ENCODE peak calls at places on chromosomes 4 and X, in nine cellular contexts. T, B, Q, N, A, Z, V, M and R are unnamed samples. For H3K36me3 and H3K27me3, the result is how much of the 10 kb centered on the place peaks cover.

GRCh38 chrX:9489234-9489633 is 24.4 kb downstream of the TBL1X start:
- DNase-seq in Z (no peak), M (no peak), Q (no peak), A (no peak), N (no peak), T (no peak), B (no peak), V (no peak), R (no peak)

GRCh38 chr4:94909645-94910044 is 151.9 kb downstream of the BMPR1B start:
- DNase-seq in Z (no peak), T (no peak), V (no peak), B (no peak), N (no peak), Q (no peak), A (no peak), M (no peak), R (no peak)

GRCh38 chrX:107747596-107748161 is 27.9 kb downstream of the TSC22D3 start:
- DNase-seq in Q (no peak), B (no peak), T (no peak), Z (no peak), N (no peak), M (no peak), V (peak), A (no peak), R (no peak)

GRCh38 chr4:176810481-176811249 is 17.9 kb upstream of the VEGFC start:
- DNase-seq in Z (no peak), M (no peak), N (no peak), V (no peak), T (no peak), A (no peak), Q (no peak), B (no peak), R (no peak)

GRCh38 chr4:8078109-8078494 is 80.5 kb downstream of the ABLIM2 start:
- DNase-seq in N (no peak), V (no peak), B (no peak), Q (no peak), T (no peak), Z (no peak), A (no peak), M (no peak), R (no peak)

GRCh38 chr4:82905205-82905604 is 4.7 kb downstream of the THAP9 start:
- DNase-seq in Z (no peak), B (no peak), Q (no peak), M (no peak), N (no peak), A (no peak), T (no peak), V (peak), R (no peak)

GRCh38 chr4:168453146-168453545 is 27.1 kb downstream of the DDX60L start:
- DNase-seq in N (no peak), A (no peak), Q (no peak), T (no peak), V (no peak), Z (no peak), B (no peak), M (no peak), R (no peak)

GRCh38 chr4:150072906-150073714 is 5.1 kb upstream of the DCLK2 start:
- DNase-seq in Z (no peak), N (no peak), B (no peak), T (no peak), Q (no peak), M (no peak), A (no peak), V (no peak), R (no peak)

GRCh38 chr4:1192493-1193205 is 20.3 kb upstream of the SPON2 start:
- DNase-seq in N (peak), A (peak), V (no peak), M (peak), B (peak), Z (no peak), Q (peak), T (no peak), R (peak)

GRCh38 chrX:123797543-123798447 is 62.1 kb upstream of the XIAP start:
- DNase-seq in B (no peak), V (peak), T (no peak), M (no peak), Q (no peak), A (no peak), Z (no peak), N (no peak), R (no peak)

GRCh38 chr4:25441519-25442117 is 64.6 kb downstream of the ANAPC4 start:
- DNase-seq in B (no peak), Z (peak), V (peak), Q (peak), T (peak), M (no peak), A (peak), N (peak), R (no peak)

GRCh38 chr4:182212211-182212761 is 30.9 kb upstream of the TENM3 start:
- DNase-seq in Z (no peak), M (no peak), V (no peak), B (no peak), Q (peak), N (no peak), T (no peak), A (no peak), R (no peak)

GRCh38 chr4:6268650-6269399 is 825 bp upstream of the WFS1 start:
- DNase-seq in N (no peak), T (no peak), Q (no peak), A (no peak), V (no peak), B (no peak), M (no peak), Z (no peak), R (no peak)

GRCh38 chrX:37677765-37678164 is 7.8 kb upstream of the XK start:
- DNase-seq in V (no peak), N (no peak), Q (no peak), M (no peak), Z (no peak), A (no peak), B (no peak), T (no peak), R (no peak)

DNA sequence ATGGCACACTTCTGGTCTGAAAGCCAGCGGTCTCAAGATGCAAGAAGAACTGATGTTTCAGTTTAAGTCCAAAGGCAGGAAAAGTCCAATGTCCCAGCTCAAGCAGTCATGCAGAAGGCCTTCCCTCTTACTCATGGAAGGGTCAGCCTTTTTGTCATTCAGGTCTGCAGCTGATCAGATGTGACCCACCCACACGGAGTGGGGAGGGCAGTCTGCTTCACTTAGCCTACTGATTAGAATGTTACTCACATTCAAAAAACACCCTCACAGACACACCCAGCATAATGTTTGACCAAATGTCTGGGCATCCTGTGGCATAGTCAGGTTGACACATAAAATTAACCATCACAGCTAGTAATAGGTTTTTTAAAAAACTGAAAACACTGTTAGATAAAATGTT is 6.6 kb downstream of the HCCS start:
- DNase-seq in B (no peak), Z (no peak), M (no peak), V (no peak), N (no peak), A (no peak), Q (no peak), T (no peak), R (no peak)
- H3K36me3 ChIP-seq in B (under half), Z (under half), M (under half), V (half or more), N (under half), A (under half), Q (half or more), T (under half), R (under half)

DNA sequence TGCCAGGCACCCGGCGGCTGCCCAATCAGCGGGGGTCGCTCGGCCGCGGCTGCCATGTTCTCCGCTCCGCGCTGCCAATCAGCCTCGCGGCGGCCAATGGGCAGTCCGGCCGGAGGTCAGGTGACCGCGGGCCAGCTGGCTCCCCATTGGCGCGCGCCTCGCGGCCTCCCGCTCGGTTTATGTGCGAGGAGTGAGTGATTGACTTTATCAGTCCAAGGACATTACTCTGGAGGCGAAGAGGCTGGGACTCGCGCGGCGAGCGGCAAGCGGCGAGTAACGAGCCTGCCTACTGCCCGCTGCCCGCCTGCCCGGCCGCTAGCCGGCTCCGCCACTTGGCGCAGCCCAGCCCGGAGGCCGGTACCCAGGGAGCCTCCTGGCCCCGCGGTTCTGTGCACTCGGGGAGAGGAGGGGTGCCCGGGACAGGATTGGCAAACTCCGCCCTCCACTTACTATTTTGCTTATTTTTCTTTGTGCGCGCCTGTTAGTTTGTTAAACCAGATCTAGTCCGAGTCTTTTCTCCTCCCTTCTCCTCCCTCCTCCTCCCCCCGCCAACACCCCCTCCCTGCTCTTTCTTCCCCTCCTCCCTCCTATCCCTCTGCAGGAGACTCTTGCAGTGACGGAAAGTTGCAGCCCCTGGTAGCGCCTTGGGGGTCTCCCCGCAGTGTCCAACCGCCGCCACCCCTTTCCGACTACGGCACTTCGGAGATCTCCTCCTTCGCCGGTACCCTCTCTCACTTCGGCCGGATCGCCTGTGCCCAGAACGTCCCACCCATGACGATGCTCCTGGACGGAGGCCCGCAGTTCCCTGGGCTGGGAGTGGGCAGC is at the start of gene ZIC3:
- DNase-seq in T (no peak), Q (peak), V (peak), N (peak), Z (peak), M (peak), A (peak), B (no peak), R (no peak)
- H3K27me3 ChIP-seq in T (under half), Q (half or more), V (half or more), N (under half), Z (under half), M (under half), A (half or more), B (under half), R (under half)

DNA sequence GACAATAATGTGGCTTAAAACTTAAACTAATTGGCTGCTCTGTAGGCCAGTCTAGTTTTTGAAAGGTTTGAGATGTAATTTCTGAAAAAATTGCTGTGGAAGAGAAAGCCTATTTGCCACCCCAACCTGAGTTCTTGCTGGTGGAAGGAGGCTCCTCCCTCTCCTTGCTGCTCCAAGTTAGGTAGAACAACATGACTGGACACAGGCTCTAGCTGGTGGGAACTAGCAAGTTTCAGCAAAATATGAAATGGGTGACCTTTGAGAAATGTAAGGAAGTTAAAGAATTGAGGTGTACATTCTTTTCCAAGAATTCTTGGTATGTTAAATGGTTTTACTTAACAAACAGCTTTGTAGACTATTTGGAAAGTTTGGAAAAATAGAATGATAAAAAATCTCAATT is 8.0 kb downstream of the RPL34 start:
- DNase-seq in B (no peak), Q (no peak), A (no peak), M (no peak), N (no peak), Z (no peak), V (no peak), T (no peak), R (no peak)
- H3K36me3 ChIP-seq in B (under half), Q (half or more), A (half or more), M (under half), N (under half), Z (half or more), V (under half), T (half or more), R (under half)

GRCh38 chr4:3021127-3021526 is 53.2 kb downstream of the HTT-AS start:
- DNase-seq in B (no peak), T (no peak), Z (no peak), V (no peak), Q (no peak), A (no peak), M (no peak), N (no peak), R (no peak)
- H3K27me3 ChIP-seq in B (under half), T (under half), Z (under half), V (under half), Q (under half), A (under half), M (under half), N (under half), R (under half)

GRCh38 chr4:38695844-38696243 is 31.8 kb downstream of the KLF3 start:
- DNase-seq in V (no peak), Z (no peak), Q (no peak), B (no peak), M (no peak), N (no peak), A (no peak), T (no peak), R (no peak)

GRCh38 chr4:38694330-38694729 is 30.3 kb downstream of the KLF3 start:
- DNase-seq in Z (no peak), A (no peak), Q (no peak), V (no peak), M (no peak), N (no peak), T (no peak), B (no peak), R (no peak)

GRCh38 chr4:38692421-38692820 is 28.4 kb downstream of the KLF3 start:
- DNase-seq in A (no peak), Z (no peak), B (no peak), Q (no peak), N (no peak), M (no peak), V (no peak), T (no peak), R (no peak)

GRCh38 chr4:38691251-38692008 is 27.4 kb downstream of the KLF3 start:
- DNase-seq in Z (peak), V (no peak), A (no peak), M (no peak), N (no peak), T (no peak), B (no peak), Q (no peak), R (no peak)

DNA sequence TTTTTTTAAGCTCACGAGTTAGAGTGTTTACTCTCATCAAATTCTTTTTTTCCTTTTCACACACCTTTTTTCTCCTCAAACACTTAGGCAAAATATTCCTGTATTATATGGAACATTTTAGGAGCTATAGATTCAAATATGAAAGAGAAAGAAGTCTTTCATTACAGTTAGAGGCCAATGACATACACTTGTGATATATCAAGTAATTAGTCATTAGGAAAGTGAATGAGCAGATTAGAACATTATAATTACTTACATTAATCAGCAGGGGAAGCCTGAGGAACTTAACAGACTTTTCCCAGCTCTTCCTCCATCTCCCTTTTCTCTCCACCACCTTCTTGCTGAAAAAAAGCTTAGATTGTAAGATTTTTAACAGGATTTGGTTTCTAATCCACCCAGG is 29.5 kb downstream of the KLF3 start:
- DNase-seq in Q (no peak), B (no peak), M (no peak), N (no peak), T (no peak), A (no peak), Z (no peak), V (no peak), R (no peak)
- H3K36me3 ChIP-seq in Q (half or more), B (under half), M (under half), N (under half), T (half or more), A (half or more), Z (half or more), V (half or more), R (half or more)

DNA sequence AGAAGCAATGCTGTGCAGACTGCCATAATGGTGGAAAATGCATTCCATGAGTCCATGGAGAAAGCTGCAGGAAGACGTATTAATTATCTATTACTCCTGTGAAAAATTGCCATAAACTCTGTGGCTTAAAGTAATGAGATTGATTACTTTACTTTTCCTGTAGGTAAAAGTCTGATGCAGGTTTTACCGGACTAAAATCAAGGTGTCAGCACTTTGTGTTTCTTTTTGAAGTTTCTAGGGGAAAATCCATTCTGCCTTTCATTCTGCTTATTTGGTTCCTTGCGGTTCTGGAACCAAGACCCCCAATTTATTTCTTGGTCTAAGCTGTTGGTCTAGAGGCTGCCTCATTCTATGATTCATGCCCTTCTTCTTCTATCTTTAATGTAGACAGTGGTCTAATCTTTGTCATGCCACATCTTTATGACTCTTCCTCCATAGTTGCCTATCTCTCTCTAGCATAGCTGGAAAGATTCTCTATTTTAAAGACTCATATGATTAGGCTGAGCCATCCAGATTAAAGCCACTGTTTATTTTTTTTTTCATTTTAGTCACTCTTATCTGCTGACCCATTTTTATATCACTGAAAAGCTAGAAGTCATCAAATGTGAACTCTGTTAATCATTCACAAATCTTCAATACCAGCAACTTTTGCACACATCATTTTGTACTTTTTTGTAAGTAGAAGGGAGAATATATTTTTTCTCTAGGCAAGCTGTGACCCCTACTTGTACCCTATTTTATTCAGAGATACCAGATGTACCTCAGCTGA is 2056.4 kb downstream of the PCDH7 start:
- DNase-seq in Q (no peak), A (no peak), Z (no peak), N (no peak), B (no peak), M (no peak), V (no peak), T (no peak), R (no peak)
- H3K27me3 ChIP-seq in Q (under half), A (under half), Z (under half), N (under half), B (under half), M (under half), V (under half), T (under half), R (under half)

GRCh38 chr4:2893772-2894171 is 50.1 kb downstream of the ADD1 start:
- DNase-seq in N (no peak), T (no peak), M (no peak), B (no peak), V (no peak), Z (no peak), Q (no peak), A (no peak), R (no peak)
- H3K36me3 ChIP-seq in N (under half), T (under half), M (under half), B (under half), V (under half), Z (under half), Q (half or more), A (under half), R (under half)

GRCh38 chr4:3875466-3875865 is 109.3 kb downstream of the ADRA2C start:
- DNase-seq in Z (no peak), T (no peak), N (peak), M (no peak), V (no peak), Q (no peak), A (no peak), B (no peak), R (no peak)

GRCh38 chr4:3877236-3877635 is 111.1 kb downstream of the ADRA2C start:
- DNase-seq in T (no peak), Z (no peak), Q (no peak), M (no peak), V (no peak), A (no peak), N (no peak), B (no peak), R (no peak)

GRCh38 chr4:3879681-3880594 is 113.8 kb downstream of the ADRA2C start:
- DNase-seq in M (no peak), A (peak), T (no peak), V (no peak), Q (no peak), Z (no peak), N (peak), B (no peak), R (peak)

GRCh38 chr4:3878678-3879077 is 112.5 kb downstream of the ADRA2C start:
- DNase-seq in N (peak), Z (no peak), A (no peak), M (no peak), V (peak), Q (no peak), T (no peak), B (no peak), R (no peak)

DNA sequence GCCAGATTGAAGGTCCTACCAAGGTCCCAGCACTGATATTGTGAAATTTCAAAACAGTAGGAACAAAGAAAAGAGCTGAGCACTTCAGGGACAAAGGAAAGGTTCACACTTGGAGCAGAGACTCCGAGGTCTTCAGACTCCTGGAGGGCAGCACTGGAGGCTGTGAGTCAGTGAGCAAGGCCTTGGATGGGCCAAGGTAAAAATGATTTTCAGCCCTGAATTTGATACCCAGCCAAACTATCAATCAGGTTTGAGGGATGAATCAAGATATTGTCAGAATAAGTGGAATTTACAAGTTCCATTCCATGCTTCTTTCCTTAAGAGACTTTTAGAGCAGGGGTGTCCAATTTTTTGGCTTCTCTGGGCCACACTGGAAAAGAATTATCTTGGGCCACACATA is 111.7 kb downstream of the ADRA2C start:
- DNase-seq in V (no peak), N (no peak), T (no peak), Z (no peak), B (no peak), Q (no peak), M (no peak), A (no peak), R (no peak)
- H3K27me3 ChIP-seq in V (under half), N (under half), T (under half), Z (under half), B (under half), Q (half or more), M (under half), A (half or more), R (under half)

DNA sequence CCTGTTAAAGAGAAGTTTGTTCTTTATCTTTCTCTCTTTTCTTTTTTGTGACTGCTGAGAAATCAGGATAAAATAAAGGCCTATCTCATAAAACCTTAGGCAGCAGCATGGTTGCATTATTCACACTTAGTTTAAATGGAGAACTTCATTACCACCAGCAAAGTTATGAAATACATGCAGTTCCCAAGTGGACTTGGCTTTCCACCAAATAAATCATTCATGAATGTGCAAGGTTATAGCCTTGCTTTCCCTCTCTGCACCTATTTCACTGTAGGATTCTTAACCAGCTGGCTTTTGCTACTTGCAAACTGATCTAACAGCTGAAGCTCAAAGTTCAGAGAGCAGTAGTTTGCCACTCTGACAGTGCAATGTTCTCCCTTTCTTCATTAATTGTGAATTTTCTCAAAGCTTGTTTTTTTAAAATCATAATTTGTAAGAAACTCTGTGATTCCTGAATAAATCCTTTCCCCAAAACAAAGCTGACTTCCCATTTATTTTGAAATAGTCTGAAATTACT is 140.1 kb upstream of the SMIM31 start:
- DNase-seq in Q (no peak), V (no peak), A (no peak), M (no peak), T (no peak), Z (no peak), B (no peak), N (no peak), R (no peak)
- H3K36me3 ChIP-seq in Q (under half), V (under half), A (under half), M (under half), T (under half), Z (under half), B (under half), N (under half), R (under half)